ENCODE peak calls at places on chromosomes 1 and 21, in ten cellular contexts. I is NB4, X is IMR-90, P is erythroblast, Z is gastrocnemius medialis, J is esophagus muscularis mucosa, M is K562, Q is breast epithelium, U is lower leg skin, L is H1. B is an unnamed sample.

GRCh38 chr21:39006653-39007417 is 176.4 kb downstream of the PSMG1 start:
- DNase-seq in I (peak), X (no peak), P (no peak), Z (peak), J (no peak), M (no peak), Q (no peak), U (peak), L (no peak), B (no peak)

GRCh38 chr1:58583496-58583895 is 6.4 kb upstream of the TACSTD2 start:
- DNase-seq in I (peak), X (no peak), P (no peak), Z (no peak), J (no peak), M (no peak), Q (no peak), U (no peak), L (no peak), B (no peak)

GRCh38 chr1:145782166-145783099 is 41.5 kb downstream of the RNF115 start:
- DNase-seq in I (no peak), X (peak), P (no peak), Z (no peak), J (no peak), M (no peak), Q (no peak), U (no peak), L (no peak), B (no peak)

GRCh38 chr1:101004061-101004460 is 21.5 kb downstream of the DPH5 start:
- DNase-seq in I (peak), X (peak), P (no peak), Z (no peak), J (no peak), M (no peak), Q (no peak), U (no peak), L (no peak), B (no peak)

GRCh38 chr1:101907264-101907663 is 89.5 kb downstream of the OLFM3 start:
- DNase-seq in I (no peak), X (no peak), P (no peak), Z (no peak), J (no peak), M (no peak), Q (no peak), U (no peak), L (no peak), B (no peak)

GRCh38 chr21:16422702-16423101 is 692.9 kb downstream of the USP25 start:
- DNase-seq in I (no peak), X (no peak), P (no peak), Z (no peak), J (no peak), M (no peak), Q (no peak), U (no peak), L (no peak), B (no peak)

GRCh38 chr1:102529446-102529845 is 532.7 kb upstream of the OLFM3 start:
- DNase-seq in I (no peak), X (no peak), P (no peak), Z (no peak), J (no peak), M (no peak), Q (no peak), U (no peak), L (no peak), B (no peak)

GRCh38 chr1:47738560-47739182 is 258.5 kb downstream of the TRABD2B start:
- DNase-seq in I (peak), X (peak), P (peak), Z (no peak), J (no peak), M (peak), Q (no peak), U (no peak), L (no peak), B (no peak)

GRCh38 chr1:244466724-244467123 is 5.7 kb downstream of the CATSPERE start:
- DNase-seq in I (no peak), X (no peak), P (no peak), Z (no peak), J (no peak), M (no peak), Q (no peak), U (no peak), L (no peak), B (no peak)

GRCh38 chr1:201624741-201625646 is 86.1 kb downstream of the NAV1 start:
- DNase-seq in I (no peak), X (peak), P (no peak), Z (no peak), J (no peak), M (no peak), Q (no peak), U (peak), L (no peak), B (no peak)

GRCh38 chr1:243234978-243235657 is 20.0 kb downstream of the CEP170 start:
- DNase-seq in I (no peak), X (peak), P (no peak), Z (no peak), J (no peak), M (no peak), Q (no peak), U (no peak), L (no peak), B (no peak)

GRCh38 chr1:167516404-167517388 is 1.6 kb downstream of the CD247 start:
- DNase-seq in I (no peak), X (no peak), P (no peak), Z (no peak), J (no peak), M (no peak), Q (no peak), U (no peak), L (no peak), B (no peak)

GRCh38 chr1:58396150-58396549 is 150.4 kb downstream of the OMA1 start:
- DNase-seq in I (no peak), X (no peak), P (no peak), Z (no peak), J (no peak), M (no peak), Q (no peak), U (no peak), L (no peak), B (no peak)

GRCh38 chr1:203290261-203291089 is 14.8 kb upstream of the BTG2 start:
- DNase-seq in I (peak), X (peak), P (peak), Z (peak), J (peak), M (peak), Q (peak), U (peak), L (peak), B (peak)
- TF ChIP-seq POLR2A in I (no peak), X (no peak), P (peak), Z (peak), J (peak), M (no peak), Q (peak), U (no peak), L (no peak), B (peak)

GRCh38 chr21:33487996-33488395 is 3.5 kb downstream of the DNAJC28 start:
- DNase-seq in I (no peak), X (no peak), P (no peak), Z (no peak), J (no peak), M (no peak), Q (no peak), U (no peak), L (no peak), B (no peak)

GRCh38 chr21:33490991-33491372 is 534 bp downstream of the DNAJC28 start:
- DNase-seq in I (no peak), X (no peak), P (no peak), Z (no peak), J (no peak), M (no peak), Q (no peak), U (no peak), L (no peak), B (no peak)

GRCh38 chr21:33492571-33492970 is 1.1 kb upstream of the DNAJC28 start:
- DNase-seq in I (peak), X (peak), P (peak), Z (no peak), J (no peak), M (no peak), Q (no peak), U (no peak), L (no peak), B (no peak)

GRCh38 chr21:33488936-33489335 is 2.6 kb downstream of the DNAJC28 start:
- DNase-seq in I (no peak), X (no peak), P (no peak), Z (no peak), J (no peak), M (no peak), Q (no peak), U (no peak), L (no peak), B (no peak)

GRCh38 chr21:33491373-33492102 is at the start of gene DNAJC28:
- DNase-seq in I (peak), X (peak), P (peak), Z (peak), J (peak), M (peak), Q (peak), U (peak), L (peak), B (peak)
- TF ChIP-seq POLR2A in I (peak), X (no peak), P (peak), Z (peak), J (peak), M (peak), Q (no peak), U (no peak), L (peak), B (peak)

GRCh38 chr1:35557118-35557610 is at the start of gene KIAA0319L:
- DNase-seq in I (no peak), X (peak), P (peak), Z (peak), J (no peak), M (peak), Q (no peak), U (no peak), L (no peak), B (peak)
- TF ChIP-seq POLR2A in I (peak), X (no peak), P (peak), Z (peak), J (peak), M (peak), Q (peak), U (no peak), L (peak), B (no peak)

DNA sequence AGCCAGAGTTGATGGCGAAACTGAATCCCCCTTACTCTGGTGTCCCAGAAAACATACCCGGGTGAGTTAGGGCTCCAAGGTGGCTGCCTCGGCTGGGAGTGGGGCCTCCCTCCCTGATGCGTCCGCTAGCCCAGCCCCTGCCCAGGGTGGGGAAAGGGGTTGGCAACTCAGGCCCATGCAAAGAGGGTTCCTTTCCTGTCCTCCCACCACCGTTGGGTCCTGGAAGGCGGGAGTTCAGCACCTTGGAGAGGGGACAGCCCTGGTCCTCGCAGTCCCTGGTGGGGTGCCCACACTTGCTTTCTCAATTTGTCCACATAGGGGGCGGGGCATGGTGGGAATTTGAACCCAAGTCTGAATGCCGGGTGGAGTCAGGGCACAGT is 6.1 kb downstream of the SRM start:
- DNase-seq in I (peak), X (peak), P (peak), Z (no peak), J (no peak), M (peak), Q (no peak), U (no peak), L (no peak), B (no peak)
- TF ChIP-seq POLR2A in I (no peak), X (no peak), P (no peak), Z (no peak), J (no peak), M (peak), Q (no peak), U (no peak), L (no peak), B (no peak)

B was measured in esophagus squamous epithelium.